ENCODE peak calls at places on chromosomes 1 and 21, in nine cellular contexts. A, N, E, S, Z, U, Y, D and B are unnamed samples.

GRCh38 chr1:27606708-27607238 is 2.8 kb upstream of the AHDC1 start:
- DNase-seq in Z (peak), D (no peak), E (no peak), A (no peak), S (no peak), U (no peak), N (no peak), Y (no peak), B (no peak)

GRCh38 chr1:80767711-80768110 is 1033.0 kb upstream of the ADGRL2 start:
- DNase-seq in A (no peak), D (no peak), U (no peak), S (no peak), E (no peak), Z (no peak), Y (no peak), N (no peak), B (no peak)

GRCh38 chr1:167059045-167059728 is 31.0 kb downstream of the GPA33 start:
- DNase-seq in Z (peak), N (peak), U (peak), Y (peak), E (peak), A (peak), D (peak), S (peak), B (peak)

GRCh38 chr1:14222086-14222485 is 376.4 kb upstream of the KAZN start:
- DNase-seq in D (no peak), U (no peak), N (no peak), A (no peak), E (no peak), Y (no peak), Z (no peak), S (no peak), B (no peak)

GRCh38 chr1:225949041-225949440 is 8.0 kb upstream of the LEFTY2 start:
- DNase-seq in U (no peak), A (no peak), E (no peak), N (no peak), Z (no peak), Y (no peak), D (no peak), S (no peak), B (no peak)

GRCh38 chr21:34574581-34574980 is 40.3 kb downstream of the RCAN1 start:
- DNase-seq in N (peak), D (no peak), E (no peak), U (no peak), A (no peak), S (no peak), Z (no peak), Y (no peak), B (no peak)

GRCh38 chr1:175824079-175824478 is 80.7 kb upstream of the TNR start:
- DNase-seq in Y (no peak), N (no peak), A (no peak), E (peak), D (peak), U (peak), S (peak), Z (no peak), B (peak)

GRCh38 chr1:213070399-213070798 is 19.4 kb downstream of the RPS6KC1 start:
- DNase-seq in S (no peak), D (peak), E (no peak), A (no peak), N (peak), Y (no peak), U (peak), Z (peak), B (no peak)

GRCh38 chr21:34737115-34737514 is 68.3 kb downstream of the CLIC6 start:
- DNase-seq in N (peak), A (no peak), U (no peak), Z (peak), S (no peak), D (no peak), E (no peak), Y (no peak), B (no peak)

GRCh38 chr1:220769205-220769604 is 17.5 kb upstream of the MTARC1 start:
- DNase-seq in D (no peak), Z (no peak), N (no peak), A (no peak), Y (no peak), E (no peak), U (peak), S (no peak), B (no peak)

GRCh38 chr21:38322551-38322950 is 65.8 kb downstream of the KCNJ15 start:
- DNase-seq in Y (no peak), D (no peak), Z (no peak), S (no peak), E (no peak), N (peak), A (no peak), U (no peak), B (no peak)

GRCh38 chr1:209797978-209798639 is 7.8 kb downstream of the IRF6 start:
- DNase-seq in E (no peak), N (peak), A (no peak), S (no peak), Y (no peak), Z (no peak), U (no peak), D (no peak), B (no peak)

GRCh38 chr1:53414632-53415031 is 44.6 kb upstream of the DMRTB1 start:
- DNase-seq in Z (no peak), E (no peak), D (no peak), A (no peak), Y (no peak), N (no peak), S (no peak), U (no peak), B (no peak)

GRCh38 chr1:234862944-234863515 is 253.1 kb upstream of the IRF2BP2 start:
- DNase-seq in D (peak), A (peak), S (no peak), E (no peak), Y (no peak), N (peak), U (no peak), Z (peak), B (peak)

GRCh38 chr21:37365657-37366487 is 701 bp upstream of the DYRK1A start:
- DNase-seq in S (peak), D (peak), Y (peak), A (peak), U (no peak), N (peak), Z (peak), E (peak), B (peak)

GRCh38 chr1:112358798-112359408 is 37.1 kb upstream of the CTTNBP2NL start:
- DNase-seq in Y (peak), U (peak), Z (peak), S (peak), E (peak), N (peak), A (peak), D (peak), B (peak)

GRCh38 chr1:62676606-62677356 is 11.4 kb downstream of the DOCK7 start:
- DNase-seq in N (peak), A (no peak), Y (no peak), D (no peak), E (no peak), U (no peak), S (no peak), Z (no peak), B (no peak)

GRCh38 chr1:117069220-117069844 is 9.2 kb downstream of the TTF2 start:
- DNase-seq in N (no peak), D (no peak), A (no peak), Y (no peak), E (no peak), U (no peak), S (no peak), Z (no peak), B (no peak)
- TF ChIP-seq CTCF in N (no peak), D (no peak), A (no peak), Y (no peak), E (no peak), U (no peak), S (no peak), Z (no peak), B (no peak)

GRCh38 chr1:3171761-3172160 is 102.8 kb downstream of the PRDM16 start:
- DNase-seq in U (no peak), Y (no peak), S (no peak), E (no peak), N (no peak), Z (no peak), D (no peak), A (no peak), B (no peak)

GRCh38 chr1:3173113-3173745 is 104.2 kb downstream of the PRDM16 start:
- DNase-seq in Y (no peak), D (no peak), A (no peak), S (no peak), U (no peak), E (no peak), N (no peak), Z (no peak), B (no peak)

GRCh38 chr1:3174487-3175247 is 105.7 kb downstream of the PRDM16 start:
- DNase-seq in A (peak), Y (no peak), S (no peak), Z (peak), D (peak), N (peak), U (no peak), E (peak), B (no peak)

GRCh38 chr1:3170566-3171453 is 101.8 kb downstream of the PRDM16 start:
- DNase-seq in S (no peak), Y (no peak), E (peak), D (peak), Z (no peak), N (peak), A (peak), U (peak), B (peak)

GRCh38 chr1:3172431-3173112 is 103.6 kb downstream of the PRDM16 start:
- DNase-seq in A (no peak), U (no peak), N (no peak), E (no peak), S (no peak), D (no peak), Y (no peak), Z (no peak), B (no peak)
- TF ChIP-seq CTCF in A (no peak), U (peak), N (no peak), E (no peak), S (no peak), D (no peak), Y (no peak), Z (no peak), B (no peak)

DNA sequence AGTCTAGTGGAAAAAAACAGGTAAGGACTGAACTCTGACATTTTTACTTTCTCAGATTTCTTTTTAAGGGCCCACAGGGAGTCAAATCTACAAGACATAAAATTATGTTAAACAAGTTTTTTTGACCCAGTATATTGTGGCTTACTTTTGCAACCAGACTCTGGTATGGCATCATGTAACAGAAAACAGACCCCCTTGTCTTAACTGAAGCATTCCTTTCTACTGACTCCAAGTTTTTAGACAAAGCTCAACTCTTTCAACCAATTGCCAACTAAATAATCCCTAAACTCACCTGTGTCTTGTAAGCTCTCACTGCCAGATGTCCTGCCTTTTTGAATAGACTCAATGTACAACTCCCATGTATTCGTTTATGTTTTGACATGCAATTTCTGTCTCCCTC is 64.3 kb downstream of the FASLG start:
- DNase-seq in A (no peak), N (peak), D (no peak), E (no peak), Z (no peak), S (no peak), Y (no peak), U (no peak), B (no peak)
- TF ChIP-seq CTCF in A (no peak), N (no peak), D (no peak), E (no peak), Z (no peak), S (no peak), Y (no peak), U (no peak), B (no peak)

GRCh38 chr1:243364330-243364729 is 108.5 kb downstream of the SDCCAG8 start:
- DNase-seq in U (no peak), Y (no peak), S (no peak), D (no peak), Z (no peak), A (no peak), E (no peak), N (no peak), B (no peak)

GRCh38 chr1:243364866-243365265 is 109.0 kb downstream of the SDCCAG8 start:
- DNase-seq in S (no peak), N (no peak), E (no peak), U (no peak), D (no peak), Z (no peak), A (no peak), Y (no peak), B (no peak)

GRCh38 chr1:243367314-243367713 is 111.5 kb downstream of the SDCCAG8 start:
- DNase-seq in U (no peak), S (no peak), E (no peak), N (no peak), A (no peak), Y (no peak), Z (no peak), D (no peak), B (no peak)

GRCh38 chr1:243363832-243364231 is 108.0 kb downstream of the SDCCAG8 start:
- DNase-seq in U (no peak), Y (no peak), A (no peak), S (no peak), E (no peak), Z (no peak), D (no peak), N (no peak), B (no peak)
- TF ChIP-seq CTCF in U (no peak), Y (no peak), A (no peak), S (no peak), E (no peak), Z (no peak), D (no peak), N (no peak), B (no peak)

GRCh38 chr1:48061162-48062136 is 64.3 kb upstream of the TRABD2B start:
- DNase-seq in S (peak), E (peak), Z (peak), D (peak), Y (peak), N (peak), A (peak), U (peak), B (peak)
- TF ChIP-seq CTCF in S (peak), E (peak), Z (peak), D (peak), Y (peak), N (peak), A (peak), U (peak), B (peak)

GRCh38 chr1:36553591-36554417 is 71.1 kb upstream of the CSF3R start:
- DNase-seq in N (peak), D (peak), Z (peak), S (peak), Y (peak), A (no peak), U (peak), E (peak), B (peak)
- TF ChIP-seq CTCF in N (peak), D (peak), Z (peak), S (peak), Y (peak), A (peak), U (peak), E (peak), B (peak)

DNA sequence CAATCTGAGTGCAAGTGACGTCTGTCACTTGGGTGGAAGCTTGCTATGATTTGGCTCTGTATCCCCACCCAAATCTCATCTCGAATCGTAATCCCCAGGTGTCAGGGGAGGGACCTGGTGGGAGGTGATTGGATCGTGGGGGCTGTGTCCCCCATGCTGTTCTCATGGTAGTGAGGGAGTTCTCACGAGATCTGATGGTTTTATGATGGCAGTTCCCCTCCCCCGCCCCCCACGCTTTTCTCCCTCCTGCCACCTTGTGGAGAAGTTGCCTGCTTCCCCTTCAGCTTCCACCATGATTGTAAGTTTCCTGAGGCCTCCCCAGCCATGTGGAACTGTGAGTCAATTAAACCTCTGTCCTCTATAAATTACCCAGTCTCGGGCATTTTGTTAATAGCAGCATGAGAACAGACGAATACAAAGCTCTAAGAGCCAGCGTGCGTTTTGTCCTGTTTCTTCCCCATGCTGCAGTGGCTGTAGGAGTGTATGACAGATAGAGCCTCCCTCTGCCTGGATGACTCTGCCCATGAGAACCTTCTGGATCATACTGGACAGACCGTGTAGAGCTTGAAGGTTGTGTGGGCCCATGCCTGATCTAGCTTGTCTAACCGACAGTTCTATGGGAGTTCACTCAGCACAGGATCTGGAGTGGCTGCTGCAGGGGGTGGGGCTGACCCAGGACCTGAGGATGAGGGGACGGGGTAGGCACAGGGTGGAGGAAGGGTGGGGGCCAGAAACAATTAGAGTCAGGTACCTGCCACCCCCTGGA is 139.7 kb upstream of the ERRFI1 start:
- DNase-seq in N (no peak), D (no peak), Z (no peak), Y (no peak), A (no peak), E (no peak), S (no peak), U (no peak), B (no peak)
- TF ChIP-seq CTCF in N (no peak), D (no peak), Z (no peak), Y (peak), A (no peak), E (peak), S (no peak), U (peak), B (no peak)

GRCh38 chr1:3727825-3728776 is 24.1 kb upstream of the CCDC27 start:
- DNase-seq in U (no peak), A (no peak), Y (no peak), N (no peak), E (no peak), D (no peak), S (no peak), Z (no peak), B (no peak)

GRCh38 chr1:3725366-3725765 is 26.9 kb upstream of the CCDC27 start:
- DNase-seq in U (no peak), Y (no peak), D (no peak), A (no peak), N (no peak), Z (no peak), E (no peak), S (no peak), B (no peak)

GRCh38 chr1:3729594-3730555 is 22.4 kb upstream of the CCDC27 start:
- DNase-seq in U (no peak), N (peak), E (no peak), Y (no peak), S (no peak), Z (no peak), D (no peak), A (no peak), B (no peak)

GRCh38 chr1:3730556-3731247 is 21.5 kb upstream of the CCDC27 start:
- DNase-seq in U (no peak), D (no peak), A (no peak), Z (no peak), N (no peak), S (no peak), E (no peak), Y (no peak), B (no peak)

GRCh38 chr1:3727042-3727824 is 25.0 kb upstream of the CCDC27 start:
- DNase-seq in Y (no peak), A (no peak), S (peak), U (peak), D (no peak), N (no peak), E (peak), Z (peak), B (peak)
- TF ChIP-seq CTCF in Y (peak), A (no peak), S (peak), U (peak), D (peak), N (peak), E (peak), Z (peak), B (peak)